ENCODE peak calls at places on chromosomes 5 and 9, in seven cellular contexts. One of them, this sample, is unnamed.

GRCh38 chr9:91712811-91713210 is 237.2 kb downstream of the ROR2 start:
- DNase-seq in amniotic epithelial cell: no peak
- DNase-seq in stimulated activated CD4-positive, alpha-beta T cell treated with anti-CD3 and anti-CD28 coated beads, Interleukin-12 subunit alpha, Interleukin-12 subunit beta, amount 100 ng/mL, for 24 hours: no peak
- DNase-seq in left ventricle myocardium superior: no peak
- DNase-seq in AG10803: no peak
- DNase-seq in tibial nerve: no peak
- DNase-seq in activated T-cell treated with anti-CD3 and anti-CD28 coated beads, Interleukin-2, amount 50 U/mL, for 1 hour: no peak
- DNase-seq in this sample: no peak

GRCh38 chr9:121326130-121326838 is 43.8 kb downstream of the STOM start:
- DNase-seq in amniotic epithelial cell: peak
- DNase-seq in stimulated activated CD4-positive, alpha-beta T cell treated with anti-CD3 and anti-CD28 coated beads, Interleukin-12 subunit alpha, Interleukin-12 subunit beta, amount 100 ng/mL, for 24 hours: no peak
- DNase-seq in left ventricle myocardium superior: peak
- DNase-seq in AG10803: peak
- DNase-seq in tibial nerve: peak
- DNase-seq in activated T-cell treated with anti-CD3 and anti-CD28 coated beads, Interleukin-2, amount 50 U/mL, for 1 hour: no peak
- DNase-seq in this sample: no peak

GRCh38 chr5:138022912-138023311 is 10.0 kb downstream of the FAM13B start:
- DNase-seq in amniotic epithelial cell: no peak
- DNase-seq in stimulated activated CD4-positive, alpha-beta T cell treated with anti-CD3 and anti-CD28 coated beads, Interleukin-12 subunit alpha, Interleukin-12 subunit beta, amount 100 ng/mL, for 24 hours: no peak
- DNase-seq in left ventricle myocardium superior: no peak
- DNase-seq in AG10803: no peak
- DNase-seq in tibial nerve: no peak
- DNase-seq in activated T-cell treated with anti-CD3 and anti-CD28 coated beads, Interleukin-2, amount 50 U/mL, for 1 hour: no peak
- DNase-seq in this sample: no peak

GRCh38 chr9:92763721-92764380 is 782 bp downstream of the BICD2 start:
- DNase-seq in amniotic epithelial cell: no peak
- DNase-seq in stimulated activated CD4-positive, alpha-beta T cell treated with anti-CD3 and anti-CD28 coated beads, Interleukin-12 subunit alpha, Interleukin-12 subunit beta, amount 100 ng/mL, for 24 hours: no peak
- DNase-seq in left ventricle myocardium superior: peak
- DNase-seq in AG10803: no peak
- DNase-seq in tibial nerve: no peak
- DNase-seq in activated T-cell treated with anti-CD3 and anti-CD28 coated beads, Interleukin-2, amount 50 U/mL, for 1 hour: peak
- DNase-seq in this sample: no peak

GRCh38 chr9:19641046-19641445 is 147.8 kb downstream of the SLC24A2 start:
- DNase-seq in amniotic epithelial cell: no peak
- DNase-seq in stimulated activated CD4-positive, alpha-beta T cell treated with anti-CD3 and anti-CD28 coated beads, Interleukin-12 subunit alpha, Interleukin-12 subunit beta, amount 100 ng/mL, for 24 hours: no peak
- DNase-seq in left ventricle myocardium superior: no peak
- DNase-seq in AG10803: peak
- DNase-seq in tibial nerve: no peak
- DNase-seq in activated T-cell treated with anti-CD3 and anti-CD28 coated beads, Interleukin-2, amount 50 U/mL, for 1 hour: no peak
- DNase-seq in this sample: no peak

GRCh38 chr5:92378961-92379611 is 996.0 kb upstream of the ARRDC3 start:
- DNase-seq in amniotic epithelial cell: peak
- DNase-seq in stimulated activated CD4-positive, alpha-beta T cell treated with anti-CD3 and anti-CD28 coated beads, Interleukin-12 subunit alpha, Interleukin-12 subunit beta, amount 100 ng/mL, for 24 hours: no peak
- DNase-seq in left ventricle myocardium superior: peak
- DNase-seq in AG10803: no peak
- DNase-seq in tibial nerve: no peak
- DNase-seq in activated T-cell treated with anti-CD3 and anti-CD28 coated beads, Interleukin-2, amount 50 U/mL, for 1 hour: no peak
- DNase-seq in this sample: no peak

GRCh38 chr5:88298425-88298824 is 29.8 kb upstream of the TMEM161B start:
- DNase-seq in amniotic epithelial cell: peak
- DNase-seq in stimulated activated CD4-positive, alpha-beta T cell treated with anti-CD3 and anti-CD28 coated beads, Interleukin-12 subunit alpha, Interleukin-12 subunit beta, amount 100 ng/mL, for 24 hours: no peak
- DNase-seq in left ventricle myocardium superior: no peak
- DNase-seq in AG10803: peak
- DNase-seq in tibial nerve: no peak
- DNase-seq in activated T-cell treated with anti-CD3 and anti-CD28 coated beads, Interleukin-2, amount 50 U/mL, for 1 hour: no peak
- DNase-seq in this sample: no peak

GRCh38 chr5:180209137-180209581 is at the start of gene RASGEF1C:
- DNase-seq in amniotic epithelial cell: peak
- DNase-seq in stimulated activated CD4-positive, alpha-beta T cell treated with anti-CD3 and anti-CD28 coated beads, Interleukin-12 subunit alpha, Interleukin-12 subunit beta, amount 100 ng/mL, for 24 hours: peak
- DNase-seq in left ventricle myocardium superior: peak
- DNase-seq in AG10803: peak
- DNase-seq in tibial nerve: peak
- DNase-seq in activated T-cell treated with anti-CD3 and anti-CD28 coated beads, Interleukin-2, amount 50 U/mL, for 1 hour: peak
- DNase-seq in this sample: peak

GRCh38 chr9:98605116-98605515 is 103.6 kb downstream of the GABBR2 start:
- DNase-seq in amniotic epithelial cell: no peak
- DNase-seq in stimulated activated CD4-positive, alpha-beta T cell treated with anti-CD3 and anti-CD28 coated beads, Interleukin-12 subunit alpha, Interleukin-12 subunit beta, amount 100 ng/mL, for 24 hours: no peak
- DNase-seq in left ventricle myocardium superior: no peak
- DNase-seq in AG10803: no peak
- DNase-seq in tibial nerve: no peak
- DNase-seq in activated T-cell treated with anti-CD3 and anti-CD28 coated beads, Interleukin-2, amount 50 U/mL, for 1 hour: no peak
- DNase-seq in this sample: no peak

GRCh38 chr9:32864926-32865325 is 81.6 kb downstream of the TMEM215 start:
- DNase-seq in amniotic epithelial cell: peak
- DNase-seq in stimulated activated CD4-positive, alpha-beta T cell treated with anti-CD3 and anti-CD28 coated beads, Interleukin-12 subunit alpha, Interleukin-12 subunit beta, amount 100 ng/mL, for 24 hours: no peak
- DNase-seq in left ventricle myocardium superior: no peak
- DNase-seq in AG10803: no peak
- DNase-seq in tibial nerve: no peak
- DNase-seq in activated T-cell treated with anti-CD3 and anti-CD28 coated beads, Interleukin-2, amount 50 U/mL, for 1 hour: no peak
- DNase-seq in this sample: no peak

GRCh38 chr9:114214181-114214580 is 58.8 kb downstream of the COL27A1 start:
- DNase-seq in amniotic epithelial cell: no peak
- DNase-seq in stimulated activated CD4-positive, alpha-beta T cell treated with anti-CD3 and anti-CD28 coated beads, Interleukin-12 subunit alpha, Interleukin-12 subunit beta, amount 100 ng/mL, for 24 hours: no peak
- DNase-seq in left ventricle myocardium superior: peak
- DNase-seq in AG10803: peak
- DNase-seq in tibial nerve: no peak
- DNase-seq in activated T-cell treated with anti-CD3 and anti-CD28 coated beads, Interleukin-2, amount 50 U/mL, for 1 hour: no peak
- DNase-seq in this sample: no peak

GRCh38 chr9:86464242-86464641 is 110.0 kb upstream of the TUT7 start:
- DNase-seq in amniotic epithelial cell: no peak
- DNase-seq in stimulated activated CD4-positive, alpha-beta T cell treated with anti-CD3 and anti-CD28 coated beads, Interleukin-12 subunit alpha, Interleukin-12 subunit beta, amount 100 ng/mL, for 24 hours: no peak
- DNase-seq in left ventricle myocardium superior: no peak
- DNase-seq in AG10803: no peak
- DNase-seq in tibial nerve: no peak
- DNase-seq in activated T-cell treated with anti-CD3 and anti-CD28 coated beads, Interleukin-2, amount 50 U/mL, for 1 hour: no peak
- DNase-seq in this sample: no peak

GRCh38 chr5:109779036-109779735 is 89.5 kb downstream of the MAN2A1 start:
- DNase-seq in amniotic epithelial cell: peak
- DNase-seq in stimulated activated CD4-positive, alpha-beta T cell treated with anti-CD3 and anti-CD28 coated beads, Interleukin-12 subunit alpha, Interleukin-12 subunit beta, amount 100 ng/mL, for 24 hours: no peak
- DNase-seq in left ventricle myocardium superior: no peak
- DNase-seq in AG10803: no peak
- DNase-seq in tibial nerve: no peak
- DNase-seq in activated T-cell treated with anti-CD3 and anti-CD28 coated beads, Interleukin-2, amount 50 U/mL, for 1 hour: no peak
- DNase-seq in this sample: no peak

GRCh38 chr5:145946112-145946861 is 9.9 kb downstream of the SH3RF2 start:
- DNase-seq in amniotic epithelial cell: peak
- DNase-seq in stimulated activated CD4-positive, alpha-beta T cell treated with anti-CD3 and anti-CD28 coated beads, Interleukin-12 subunit alpha, Interleukin-12 subunit beta, amount 100 ng/mL, for 24 hours: no peak
- DNase-seq in left ventricle myocardium superior: peak
- DNase-seq in AG10803: peak
- DNase-seq in tibial nerve: no peak
- DNase-seq in activated T-cell treated with anti-CD3 and anti-CD28 coated beads, Interleukin-2, amount 50 U/mL, for 1 hour: no peak
- DNase-seq in this sample: no peak

GRCh38 chr5:151075698-151076331 is 5.0 kb downstream of the TNIP1 start:
- DNase-seq in amniotic epithelial cell: no peak
- DNase-seq in stimulated activated CD4-positive, alpha-beta T cell treated with anti-CD3 and anti-CD28 coated beads, Interleukin-12 subunit alpha, Interleukin-12 subunit beta, amount 100 ng/mL, for 24 hours: no peak
- DNase-seq in left ventricle myocardium superior: peak
- DNase-seq in AG10803: peak
- DNase-seq in tibial nerve: no peak
- DNase-seq in activated T-cell treated with anti-CD3 and anti-CD28 coated beads, Interleukin-2, amount 50 U/mL, for 1 hour: no peak
- DNase-seq in this sample: no peak

This sample was measured in GOT3.